ENCODE peak calls at places on chromosomes 16 and 17, in eight cellular contexts. One of them, this sample, is unnamed.

GRCh38 chr17:59335685-59336084 is 4.2 kb downstream of the YPEL2 start:
- DNase-seq in IMR-90: no peak
- DNase-seq in AG08395: no peak
- DNase-seq in NCI-H69: no peak
- DNase-seq in A549: no peak
- DNase-seq in skeletal muscle cell: no peak
- DNase-seq in endothelial cell of umbilical vein: no peak
- DNase-seq in stimulated activated CD4-positive, alpha-beta T cell treated with anti-CD3 and anti-CD28 coated beads, Interleukin-2, amount 100 ng/mL, for 48 hours: no peak
- DNase-seq in this sample: no peak

GRCh38 chr16:67951485-67951884 is 7.6 kb upstream of the LCAT start:
- DNase-seq in IMR-90: no peak
- DNase-seq in NCI-H69: no peak
- DNase-seq in stimulated activated CD4-positive, alpha-beta T cell treated with anti-CD3 and anti-CD28 coated beads, Interleukin-2, amount 100 ng/mL, for 48 hours: no peak
- DNase-seq in AG08395: no peak
- DNase-seq in A549: no peak
- DNase-seq in endothelial cell of umbilical vein: no peak
- DNase-seq in skeletal muscle cell: no peak
- DNase-seq in this sample: no peak

GRCh38 chr17:67247416-67247900 is 2.5 kb upstream of the HELZ start:
- DNase-seq in AG08395: no peak
- DNase-seq in NCI-H69: no peak
- DNase-seq in stimulated activated CD4-positive, alpha-beta T cell treated with anti-CD3 and anti-CD28 coated beads, Interleukin-2, amount 100 ng/mL, for 48 hours: no peak
- DNase-seq in skeletal muscle cell: no peak
- DNase-seq in IMR-90: no peak
- DNase-seq in endothelial cell of umbilical vein: no peak
- DNase-seq in A549: no peak
- DNase-seq in this sample: no peak

GRCh38 chr16:11232302-11232851 is 23.6 kb downstream of the SOCS1 start:
- DNase-seq in AG08395: no peak
- DNase-seq in stimulated activated CD4-positive, alpha-beta T cell treated with anti-CD3 and anti-CD28 coated beads, Interleukin-2, amount 100 ng/mL, for 48 hours: no peak
- DNase-seq in skeletal muscle cell: no peak
- DNase-seq in endothelial cell of umbilical vein: no peak
- DNase-seq in IMR-90: no peak
- DNase-seq in NCI-H69: no peak
- DNase-seq in A549: no peak
- DNase-seq in this sample: no peak

GRCh38 chr16:89017956-89018604 is 41.1 kb upstream of the CBFA2T3 start:
- DNase-seq in endothelial cell of umbilical vein: no peak
- DNase-seq in IMR-90: no peak
- DNase-seq in A549: no peak
- DNase-seq in stimulated activated CD4-positive, alpha-beta T cell treated with anti-CD3 and anti-CD28 coated beads, Interleukin-2, amount 100 ng/mL, for 48 hours: no peak
- DNase-seq in AG08395: peak
- DNase-seq in NCI-H69: no peak
- DNase-seq in skeletal muscle cell: no peak
- DNase-seq in this sample: peak

GRCh38 chr17:59647288-59647687 is 27.6 kb downstream of the CLTC start:
- DNase-seq in AG08395: no peak
- DNase-seq in A549: no peak
- DNase-seq in NCI-H69: no peak
- DNase-seq in skeletal muscle cell: no peak
- DNase-seq in endothelial cell of umbilical vein: no peak
- DNase-seq in stimulated activated CD4-positive, alpha-beta T cell treated with anti-CD3 and anti-CD28 coated beads, Interleukin-2, amount 100 ng/mL, for 48 hours: no peak
- DNase-seq in IMR-90: no peak
- DNase-seq in this sample: no peak

GRCh38 chr17:15169676-15170075 is 95.5 kb downstream of the PMP22 start:
- DNase-seq in endothelial cell of umbilical vein: no peak
- DNase-seq in stimulated activated CD4-positive, alpha-beta T cell treated with anti-CD3 and anti-CD28 coated beads, Interleukin-2, amount 100 ng/mL, for 48 hours: no peak
- DNase-seq in skeletal muscle cell: peak
- DNase-seq in A549: no peak
- DNase-seq in NCI-H69: no peak
- DNase-seq in IMR-90: peak
- DNase-seq in AG08395: peak
- DNase-seq in this sample: peak

GRCh38 chr16:74257061-74257460 is 39.6 kb upstream of the PSMD7 start:
- DNase-seq in endothelial cell of umbilical vein: no peak
- DNase-seq in AG08395: no peak
- DNase-seq in stimulated activated CD4-positive, alpha-beta T cell treated with anti-CD3 and anti-CD28 coated beads, Interleukin-2, amount 100 ng/mL, for 48 hours: no peak
- DNase-seq in skeletal muscle cell: no peak
- DNase-seq in NCI-H69: no peak
- DNase-seq in IMR-90: no peak
- DNase-seq in A549: no peak
- DNase-seq in this sample: no peak

GRCh38 chr16:8919934-8920465 is 37.8 kb downstream of the LITAFD start:
- DNase-seq in AG08395: no peak
- DNase-seq in skeletal muscle cell: no peak
- DNase-seq in stimulated activated CD4-positive, alpha-beta T cell treated with anti-CD3 and anti-CD28 coated beads, Interleukin-2, amount 100 ng/mL, for 48 hours: no peak
- DNase-seq in NCI-H69: peak
- DNase-seq in endothelial cell of umbilical vein: no peak
- DNase-seq in IMR-90: no peak
- DNase-seq in A549: no peak
- DNase-seq in this sample: no peak

GRCh38 chr16:31093132-31093703 is 1.4 kb downstream of the VKORC1 start:
- DNase-seq in IMR-90: peak
- DNase-seq in AG08395: peak
- DNase-seq in skeletal muscle cell: no peak
- DNase-seq in NCI-H69: peak
- DNase-seq in stimulated activated CD4-positive, alpha-beta T cell treated with anti-CD3 and anti-CD28 coated beads, Interleukin-2, amount 100 ng/mL, for 48 hours: no peak
- DNase-seq in A549: peak
- DNase-seq in endothelial cell of umbilical vein: no peak
- DNase-seq in this sample: no peak

GRCh38 chr16:27718767-27719445 is 169.0 kb downstream of the KATNIP start:
- DNase-seq in stimulated activated CD4-positive, alpha-beta T cell treated with anti-CD3 and anti-CD28 coated beads, Interleukin-2, amount 100 ng/mL, for 48 hours: no peak
- DNase-seq in AG08395: no peak
- DNase-seq in skeletal muscle cell: no peak
- DNase-seq in IMR-90: no peak
- DNase-seq in NCI-H69: no peak
- DNase-seq in A549: no peak
- DNase-seq in endothelial cell of umbilical vein: no peak
- DNase-seq in this sample: no peak

GRCh38 chr17:79465011-79466006 is 145.5 kb downstream of the RBFOX3 start:
- DNase-seq in skeletal muscle cell: no peak
- DNase-seq in AG08395: no peak
- DNase-seq in endothelial cell of umbilical vein: no peak
- DNase-seq in IMR-90: no peak
- DNase-seq in A549: no peak
- DNase-seq in NCI-H69: peak
- DNase-seq in stimulated activated CD4-positive, alpha-beta T cell treated with anti-CD3 and anti-CD28 coated beads, Interleukin-2, amount 100 ng/mL, for 48 hours: no peak
- DNase-seq in this sample: no peak

GRCh38 chr17:45092932-45093430 is 31.9 kb downstream of the NMT1 start:
- DNase-seq in NCI-H69: no peak
- DNase-seq in endothelial cell of umbilical vein: peak
- DNase-seq in A549: peak
- DNase-seq in IMR-90: peak
- DNase-seq in stimulated activated CD4-positive, alpha-beta T cell treated with anti-CD3 and anti-CD28 coated beads, Interleukin-2, amount 100 ng/mL, for 48 hours: no peak
- DNase-seq in skeletal muscle cell: peak
- DNase-seq in AG08395: peak
- DNase-seq in this sample: peak

GRCh38 chr17:11953924-11954323 is 43.4 kb downstream of the ZNF18 start:
- DNase-seq in AG08395: no peak
- DNase-seq in A549: peak
- DNase-seq in NCI-H69: no peak
- DNase-seq in stimulated activated CD4-positive, alpha-beta T cell treated with anti-CD3 and anti-CD28 coated beads, Interleukin-2, amount 100 ng/mL, for 48 hours: no peak
- DNase-seq in skeletal muscle cell: no peak
- DNase-seq in IMR-90: no peak
- DNase-seq in endothelial cell of umbilical vein: no peak
- DNase-seq in this sample: no peak

GRCh38 chr17:58317421-58318064 is 11.1 kb downstream of the TSPOAP1 start:
- DNase-seq in IMR-90: peak
- DNase-seq in skeletal muscle cell: peak
- DNase-seq in stimulated activated CD4-positive, alpha-beta T cell treated with anti-CD3 and anti-CD28 coated beads, Interleukin-2, amount 100 ng/mL, for 48 hours: peak
- DNase-seq in endothelial cell of umbilical vein: peak
- DNase-seq in NCI-H69: peak
- DNase-seq in AG08395: peak
- DNase-seq in A549: peak
- DNase-seq in this sample: peak

GRCh38 chr17:63436523-63437110 is 9.5 kb downstream of the CYB561 start:
- DNase-seq in A549: peak
- DNase-seq in NCI-H69: peak
- DNase-seq in IMR-90: no peak
- DNase-seq in skeletal muscle cell: no peak
- DNase-seq in stimulated activated CD4-positive, alpha-beta T cell treated with anti-CD3 and anti-CD28 coated beads, Interleukin-2, amount 100 ng/mL, for 48 hours: no peak
- DNase-seq in endothelial cell of umbilical vein: peak
- DNase-seq in AG08395: no peak
- DNase-seq in this sample: no peak

GRCh38 chr16:67884-68789 is 4.3 kb downstream of the RHBDF1 start:
- DNase-seq in skeletal muscle cell: no peak
- DNase-seq in A549: no peak
- DNase-seq in AG08395: peak
- DNase-seq in stimulated activated CD4-positive, alpha-beta T cell treated with anti-CD3 and anti-CD28 coated beads, Interleukin-2, amount 100 ng/mL, for 48 hours: no peak
- DNase-seq in endothelial cell of umbilical vein: no peak
- DNase-seq in IMR-90: peak
- DNase-seq in NCI-H69: no peak
- DNase-seq in this sample: no peak

GRCh38 chr17:9576521-9577401 is at the start of gene CFAP52:
- DNase-seq in NCI-H69: peak
- DNase-seq in AG08395: peak
- DNase-seq in stimulated activated CD4-positive, alpha-beta T cell treated with anti-CD3 and anti-CD28 coated beads, Interleukin-2, amount 100 ng/mL, for 48 hours: peak
- DNase-seq in A549: peak
- DNase-seq in endothelial cell of umbilical vein: peak
- DNase-seq in skeletal muscle cell: peak
- DNase-seq in IMR-90: peak
- DNase-seq in this sample: peak

GRCh38 chr16:15403392-15403995 is 7.9 kb downstream of the MPV17L start:
- DNase-seq in A549: no peak
- DNase-seq in NCI-H69: no peak
- DNase-seq in endothelial cell of umbilical vein: no peak
- DNase-seq in stimulated activated CD4-positive, alpha-beta T cell treated with anti-CD3 and anti-CD28 coated beads, Interleukin-2, amount 100 ng/mL, for 48 hours: no peak
- DNase-seq in AG08395: no peak
- DNase-seq in skeletal muscle cell: no peak
- DNase-seq in IMR-90: no peak
- DNase-seq in this sample: no peak

GRCh38 chr16:49116873-49117272 is 164.8 kb downstream of the CBLN1 start:
- DNase-seq in IMR-90: no peak
- DNase-seq in A549: no peak
- DNase-seq in skeletal muscle cell: no peak
- DNase-seq in AG08395: no peak
- DNase-seq in NCI-H69: no peak
- DNase-seq in endothelial cell of umbilical vein: no peak
- DNase-seq in stimulated activated CD4-positive, alpha-beta T cell treated with anti-CD3 and anti-CD28 coated beads, Interleukin-2, amount 100 ng/mL, for 48 hours: no peak
- DNase-seq in this sample: no peak

GRCh38 chr17:77002103-77003045 is 134.2 kb downstream of the MGAT5B start:
- DNase-seq in skeletal muscle cell: peak
- DNase-seq in IMR-90: peak
- DNase-seq in AG08395: peak
- DNase-seq in endothelial cell of umbilical vein: no peak
- DNase-seq in stimulated activated CD4-positive, alpha-beta T cell treated with anti-CD3 and anti-CD28 coated beads, Interleukin-2, amount 100 ng/mL, for 48 hours: no peak
- DNase-seq in A549: peak
- DNase-seq in NCI-H69: peak
- DNase-seq in this sample: no peak

GRCh38 chr17:44863254-44863918 is 15.7 kb downstream of the HIGD1B start:
- DNase-seq in endothelial cell of umbilical vein: peak
- DNase-seq in A549: no peak
- DNase-seq in skeletal muscle cell: no peak
- DNase-seq in IMR-90: no peak
- DNase-seq in stimulated activated CD4-positive, alpha-beta T cell treated with anti-CD3 and anti-CD28 coated beads, Interleukin-2, amount 100 ng/mL, for 48 hours: no peak
- DNase-seq in AG08395: no peak
- DNase-seq in NCI-H69: no peak
- DNase-seq in this sample: no peak

GRCh38 chr16:89536886-89537548 is 23.5 kb upstream of the RPL13 start:
- DNase-seq in endothelial cell of umbilical vein: no peak
- DNase-seq in AG08395: no peak
- DNase-seq in stimulated activated CD4-positive, alpha-beta T cell treated with anti-CD3 and anti-CD28 coated beads, Interleukin-2, amount 100 ng/mL, for 48 hours: no peak
- DNase-seq in skeletal muscle cell: no peak
- DNase-seq in NCI-H69: no peak
- DNase-seq in IMR-90: no peak
- DNase-seq in A549: no peak
- DNase-seq in this sample: no peak

GRCh38 chr16:68564367-68564985 is 25.4 kb downstream of the ZFP90 start:
- DNase-seq in endothelial cell of umbilical vein: no peak
- DNase-seq in NCI-H69: peak
- DNase-seq in IMR-90: peak
- DNase-seq in stimulated activated CD4-positive, alpha-beta T cell treated with anti-CD3 and anti-CD28 coated beads, Interleukin-2, amount 100 ng/mL, for 48 hours: no peak
- DNase-seq in AG08395: no peak
- DNase-seq in skeletal muscle cell: no peak
- DNase-seq in A549: peak
- DNase-seq in this sample: no peak

GRCh38 chr17:60941028-60941427 is 263.4 kb downstream of the BCAS3 start:
- DNase-seq in NCI-H69: peak
- DNase-seq in IMR-90: peak
- DNase-seq in endothelial cell of umbilical vein: peak
- DNase-seq in stimulated activated CD4-positive, alpha-beta T cell treated with anti-CD3 and anti-CD28 coated beads, Interleukin-2, amount 100 ng/mL, for 48 hours: no peak
- DNase-seq in AG08395: peak
- DNase-seq in A549: no peak
- DNase-seq in skeletal muscle cell: peak
- DNase-seq in this sample: peak

GRCh38 chr17:36600936-36601302 is 464 bp upstream of the MRM1 start:
- DNase-seq in IMR-90: no peak
- DNase-seq in endothelial cell of umbilical vein: no peak
- DNase-seq in AG08395: no peak
- DNase-seq in NCI-H69: peak
- DNase-seq in stimulated activated CD4-positive, alpha-beta T cell treated with anti-CD3 and anti-CD28 coated beads, Interleukin-2, amount 100 ng/mL, for 48 hours: no peak
- DNase-seq in A549: peak
- DNase-seq in skeletal muscle cell: no peak
- DNase-seq in this sample: no peak

GRCh38 chr17:65097110-65097509 is 40.1 kb upstream of the RGS9 start:
- DNase-seq in NCI-H69: no peak
- DNase-seq in AG08395: no peak
- DNase-seq in endothelial cell of umbilical vein: no peak
- DNase-seq in skeletal muscle cell: no peak
- DNase-seq in A549: peak
- DNase-seq in IMR-90: no peak
- DNase-seq in stimulated activated CD4-positive, alpha-beta T cell treated with anti-CD3 and anti-CD28 coated beads, Interleukin-2, amount 100 ng/mL, for 48 hours: no peak
- DNase-seq in this sample: no peak

GRCh38 chr16:30775381-30776099 is 11.5 kb downstream of the ZNF629 start:
- DNase-seq in AG08395: peak
- DNase-seq in IMR-90: peak
- DNase-seq in A549: peak
- DNase-seq in NCI-H69: peak
- DNase-seq in skeletal muscle cell: peak
- DNase-seq in stimulated activated CD4-positive, alpha-beta T cell treated with anti-CD3 and anti-CD28 coated beads, Interleukin-2, amount 100 ng/mL, for 48 hours: peak
- DNase-seq in endothelial cell of umbilical vein: peak
- DNase-seq in this sample: peak

This sample was measured in GM04504.